ENCODE peak calls at places on chromosomes 4 and X, in six cellular contexts. W is Ammon's horn, M is left lung, H is hippocampal formation, C is ELF-1, P is HTR-8/SVneo. Y is an unnamed sample.

GRCh38 chrX:46184749-46185148 is 360.5 kb downstream of the ZNF674 start:
- DNase-seq in W (no peak), M (no peak), H (no peak), C (no peak), P (no peak), Y (no peak)

GRCh38 chr4:170137466-170137865 is 47.7 kb upstream of the AADAT start:
- DNase-seq in W (no peak), M (no peak), H (no peak), C (no peak), P (no peak), Y (no peak)

GRCh38 chr4:40613456-40613855 is 16.2 kb downstream of the RBM47 start:
- DNase-seq in W (no peak), M (no peak), H (no peak), C (no peak), P (no peak), Y (no peak)

GRCh38 chr4:182680196-182680771 is 236.9 kb downstream of the DCTD start:
- DNase-seq in W (peak; percentile 24), M (peak; percentile 54), H (no peak), C (no peak), P (no peak), Y (peak; percentile 15)

GRCh38 chr4:187302456-187302855 is 578.8 kb upstream of the FAT1 start:
- DNase-seq in W (no peak), M (no peak), H (no peak), C (no peak), P (no peak), Y (no peak)

GRCh38 chr4:110270492-110271197 is 72.2 kb upstream of the ELOVL6 start:
- DNase-seq in W (no peak), M (no peak), H (no peak), C (no peak), P (peak; percentile 35), Y (no peak)

GRCh38 chrX:31223817-31224216 is 152.0 kb upstream of the FTHL17 start:
- DNase-seq in W (no peak), M (no peak), H (no peak), C (no peak), P (no peak), Y (no peak)

GRCh38 chr4:99816611-99817309 is at the start of gene DAPP1:
- DNase-seq in W (peak; percentile 64), M (peak; percentile 77), H (no peak), C (peak; percentile 42), P (no peak), Y (peak; percentile 33)

GRCh38 chr4:54570822-54571221 is 86.9 kb upstream of the KIT start:
- DNase-seq in W (no peak), M (no peak), H (no peak), C (no peak), P (no peak), Y (no peak)

GRCh38 chr4:141637565-141637964 is 1.2 kb downstream of the IL15 start:
- DNase-seq in W (no peak), M (no peak), H (no peak), C (no peak), P (no peak), Y (no peak)

GRCh38 chr4:163332526-163333405 is at the start of gene NPY1R:
- DNase-seq in W (peak; percentile 87), M (peak; percentile 80), H (peak; percentile 75), C (peak; percentile 88), P (peak; percentile 69), Y (peak; percentile 80)

GRCh38 chrX:48999030-48999429 is 3.0 kb downstream of the GRIPAP1 start:
- DNase-seq in W (no peak), M (no peak), H (no peak), C (no peak), P (no peak), Y (no peak)

GRCh38 chr4:115944146-115944905 is 830.9 kb upstream of the NDST4 start:
- DNase-seq in W (no peak), M (no peak), H (no peak), C (no peak), P (no peak), Y (no peak)

GRCh38 chr4:6573986-6574746 is 823 bp upstream of the MAN2B2 start:
- DNase-seq in W (no peak), M (no peak), H (no peak), C (no peak), P (no peak), Y (no peak)

GRCh38 chr4:88672987-88673386 is 24.6 kb downstream of the NAP1L5 start:
- DNase-seq in W (peak; percentile 47), M (no peak), H (peak; percentile 19), C (peak; percentile 40), P (no peak), Y (peak; percentile 20)

GRCh38 chrX:95721011-95721410 is 963.6 kb upstream of the DIAPH2 start:
- DNase-seq in W (no peak), M (no peak), H (no peak), C (no peak), P (no peak), Y (no peak)

GRCh38 chrX:118254611-118255010 is 91.3 kb upstream of the WDR44 start:
- DNase-seq in W (peak; percentile 43), M (no peak), H (peak; percentile 32), C (peak; percentile 62), P (peak; percentile 4), Y (peak; percentile 21)

GRCh38 chr4:120749445-120750151 is 172.9 kb downstream of the PRDM5 start:
- DNase-seq in W (no peak), M (no peak), H (no peak), C (no peak), P (no peak), Y (no peak)

GRCh38 chr4:84582988-84583870 is at the start of gene CDS1:
- DNase-seq in W (peak; percentile 18), M (peak; percentile 91), H (no peak), C (peak; percentile 67), P (no peak), Y (no peak)

GRCh38 chrX:153303276-153304262 is 18.0 kb downstream of the PNMA6F start:
- DNase-seq in W (no peak), M (no peak), H (no peak), C (no peak), P (no peak), Y (no peak)

GRCh38 chrX:101483705-101484104 is 1.6 kb upstream of the ARMCX4 start:
- DNase-seq in W (no peak), M (no peak), H (no peak), C (peak; percentile 21), P (no peak), Y (no peak)

GRCh38 chrX:1380672-1381233 is 11.2 kb downstream of the SLC25A6 start:
- DNase-seq in W (no peak), M (peak; percentile 56), H (no peak), C (peak; percentile 49), P (no peak), Y (no peak)

GRCh38 chr4:155853189-155853588 is 12.9 kb downstream of the ASIC5 start:
- DNase-seq in W (no peak), M (no peak), H (no peak), C (no peak), P (no peak), Y (no peak)

GRCh38 chr4:90030953-90031352 is 96.2 kb upstream of the CCSER1 start:
- DNase-seq in W (no peak), M (no peak), H (no peak), C (no peak), P (peak; percentile 1), Y (no peak)

GRCh38 chr4:119118397-119118796 is 17.2 kb upstream of the MYOZ2 start:
- DNase-seq in W (peak; percentile 43), M (no peak), H (peak; percentile 12), C (no peak), P (no peak), Y (no peak)

GRCh38 chr4:94127707-94128328 is 79.8 kb upstream of the SMARCAD1 start:
- DNase-seq in W (no peak), M (no peak), H (no peak), C (no peak), P (peak; percentile 17), Y (peak; percentile 2)

GRCh38 chrX:109709129-109709631 is 23.9 kb downstream of the ACSL4 start:
- DNase-seq in W (no peak), M (no peak), H (no peak), C (peak; percentile 22), P (no peak), Y (no peak)